ENCODE peak calls at places on chromosomes 2 and 18, in five cellular contexts. One of them, this sample, is unnamed.

GRCh38 chr2:56191617-56192016 is 7.8 kb downstream of the CCDC85A start:
- DNase-seq in A549: peak; percentile 58
- DNase-seq in K562: no peak
- DNase-seq in IMR-90: peak; percentile 4
- DNase-seq in HepG2: peak; percentile 39
- DNase-seq in this sample: peak; percentile 57

GRCh38 chr18:58438161-58438983 is 190.5 kb downstream of the ALPK2 start:
- DNase-seq in A549: no peak
- DNase-seq in K562: no peak
- DNase-seq in IMR-90: peak; percentile 41
- DNase-seq in HepG2: no peak
- DNase-seq in this sample: no peak

GRCh38 chr18:10421859-10422258 is 32.6 kb upstream of the APCDD1 start:
- DNase-seq in A549: no peak
- DNase-seq in K562: no peak
- DNase-seq in IMR-90: peak; percentile 69
- DNase-seq in HepG2: no peak
- DNase-seq in this sample: no peak

GRCh38 chr2:201886504-201886903 is 80.2 kb downstream of the CDK15 start:
- DNase-seq in A549: no peak
- DNase-seq in K562: no peak
- DNase-seq in IMR-90: peak; percentile 72
- DNase-seq in HepG2: no peak
- DNase-seq in this sample: no peak

GRCh38 chr2:174606336-174606735 is 8.7 kb upstream of the WIPF1 start:
- DNase-seq in A549: peak; percentile 56
- DNase-seq in K562: no peak
- DNase-seq in IMR-90: peak; percentile 93
- DNase-seq in HepG2: no peak
- DNase-seq in this sample: no peak

GRCh38 chr2:224778474-224778877 is 62.3 kb upstream of the CCDC195 start:
- DNase-seq in A549: peak; percentile 38
- DNase-seq in K562: peak; percentile 22
- DNase-seq in IMR-90: peak; percentile 60
- DNase-seq in HepG2: peak; percentile 56
- DNase-seq in this sample: peak; percentile 32

GRCh38 chr2:45278345-45279078 is 269.3 kb upstream of the SIX2 start:
- DNase-seq in A549: no peak
- DNase-seq in K562: no peak
- DNase-seq in IMR-90: peak; percentile 34
- DNase-seq in HepG2: no peak
- DNase-seq in this sample: no peak

GRCh38 chr18:29234751-29235150 is 1057.8 kb upstream of the CDH2 start:
- DNase-seq in A549: no peak
- DNase-seq in K562: no peak
- DNase-seq in IMR-90: no peak
- DNase-seq in HepG2: no peak
- DNase-seq in this sample: no peak

GRCh38 chr2:170218456-170218855 is 40.5 kb downstream of the MYO3B start:
- DNase-seq in A549: no peak
- DNase-seq in K562: no peak
- DNase-seq in IMR-90: no peak
- DNase-seq in HepG2: peak; percentile 29
- DNase-seq in this sample: no peak

GRCh38 chr2:219628986-219629901 is 1.8 kb downstream of the SLC4A3 start:
- DNase-seq in A549: no peak
- DNase-seq in K562: no peak
- DNase-seq in IMR-90: no peak
- DNase-seq in HepG2: no peak
- DNase-seq in this sample: no peak

GRCh38 chr2:223994562-223995162 is 37.4 kb downstream of the MRPL44 start:
- DNase-seq in A549: no peak
- DNase-seq in K562: no peak
- DNase-seq in IMR-90: no peak
- DNase-seq in HepG2: no peak
- DNase-seq in this sample: no peak

GRCh38 chr18:39039828-39040227 is 1474.2 kb upstream of the CELF4 start:
- DNase-seq in A549: no peak
- DNase-seq in K562: no peak
- DNase-seq in IMR-90: no peak
- DNase-seq in HepG2: no peak
- DNase-seq in this sample: no peak

GRCh38 chr18:39033312-39033711 is 1467.7 kb upstream of the CELF4 start:
- DNase-seq in A549: no peak
- DNase-seq in K562: no peak
- DNase-seq in IMR-90: no peak
- DNase-seq in HepG2: no peak
- DNase-seq in this sample: no peak

GRCh38 chr18:39037925-39038324 is 1472.3 kb upstream of the CELF4 start:
- DNase-seq in A549: no peak
- DNase-seq in K562: no peak
- DNase-seq in IMR-90: no peak
- DNase-seq in HepG2: no peak
- DNase-seq in this sample: no peak
- TF ChIP-seq BHLHE40 in A549: no peak
- TF ChIP-seq BHLHE40 in K562: no peak
- TF ChIP-seq BHLHE40 in IMR-90: no peak
- TF ChIP-seq BHLHE40 in HepG2: no peak
- TF ChIP-seq BHLHE40 in this sample: no peak

DNA sequence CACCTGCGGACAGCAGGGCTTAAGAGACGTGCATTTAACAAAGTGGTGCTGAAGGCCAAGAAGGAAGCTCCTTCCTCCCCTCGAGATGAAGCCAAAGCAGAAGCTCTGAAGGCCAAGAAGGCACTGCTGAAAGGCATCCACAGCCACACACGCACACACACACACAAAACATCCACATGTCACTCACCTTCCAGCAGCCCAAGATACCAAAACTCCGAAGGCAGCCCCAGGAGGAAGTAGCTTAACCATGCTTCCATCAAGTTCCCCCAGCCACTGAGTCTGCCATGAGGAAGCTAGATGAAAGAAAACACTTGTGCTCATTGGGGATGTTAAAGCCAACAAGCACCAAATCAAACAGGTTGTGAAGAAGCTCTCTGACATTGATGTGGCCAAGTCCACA is 175.7 kb upstream of the POU3F3 start:
- DNase-seq in A549: no peak
- DNase-seq in K562: no peak
- DNase-seq in IMR-90: no peak
- DNase-seq in HepG2: no peak
- DNase-seq in this sample: no peak
- TF ChIP-seq BHLHE40 in A549: no peak
- TF ChIP-seq BHLHE40 in K562: no peak
- TF ChIP-seq BHLHE40 in IMR-90: no peak
- TF ChIP-seq BHLHE40 in HepG2: no peak
- TF ChIP-seq BHLHE40 in this sample: no peak

GRCh38 chr18:14933049-14933851 is 185.3 kb downstream of the ANKRD30B start:
- DNase-seq in A549: no peak
- DNase-seq in K562: no peak
- DNase-seq in IMR-90: no peak
- DNase-seq in HepG2: no peak
- DNase-seq in this sample: no peak
- TF ChIP-seq BHLHE40 in A549: no peak
- TF ChIP-seq BHLHE40 in K562: no peak
- TF ChIP-seq BHLHE40 in IMR-90: no peak
- TF ChIP-seq BHLHE40 in HepG2: no peak
- TF ChIP-seq BHLHE40 in this sample: no peak

DNA sequence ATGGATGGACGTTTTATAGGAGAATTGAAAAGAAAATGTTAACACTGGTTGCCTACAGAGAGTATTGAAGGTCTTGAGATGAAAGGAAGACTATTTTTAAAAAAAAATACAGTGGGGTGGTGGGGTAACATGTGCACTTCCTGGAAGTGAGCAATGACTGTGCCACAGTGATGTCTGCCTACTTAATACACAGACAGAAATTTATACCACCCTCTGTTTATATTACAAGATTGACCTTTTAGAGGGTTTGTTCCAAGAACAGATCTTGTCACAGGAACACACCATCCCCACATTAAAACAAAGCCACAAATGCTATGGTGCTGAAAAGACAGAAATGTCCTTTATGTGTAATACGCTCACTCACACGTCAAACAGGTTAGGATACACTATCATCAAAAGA is 87.6 kb downstream of the THADA start:
- DNase-seq in A549: no peak
- DNase-seq in K562: no peak
- DNase-seq in IMR-90: no peak
- DNase-seq in HepG2: no peak
- DNase-seq in this sample: no peak
- TF ChIP-seq BHLHE40 in A549: no peak
- TF ChIP-seq BHLHE40 in K562: no peak
- TF ChIP-seq BHLHE40 in IMR-90: no peak
- TF ChIP-seq BHLHE40 in HepG2: no peak
- TF ChIP-seq BHLHE40 in this sample: no peak

GRCh38 chr2:122680662-122681061 is 925.2 kb downstream of the TSN start:
- DNase-seq in A549: no peak
- DNase-seq in K562: no peak
- DNase-seq in IMR-90: no peak
- DNase-seq in HepG2: no peak
- DNase-seq in this sample: no peak
- TF ChIP-seq BHLHE40 in A549: no peak
- TF ChIP-seq BHLHE40 in K562: no peak
- TF ChIP-seq BHLHE40 in IMR-90: no peak
- TF ChIP-seq BHLHE40 in HepG2: no peak
- TF ChIP-seq BHLHE40 in this sample: no peak

DNA sequence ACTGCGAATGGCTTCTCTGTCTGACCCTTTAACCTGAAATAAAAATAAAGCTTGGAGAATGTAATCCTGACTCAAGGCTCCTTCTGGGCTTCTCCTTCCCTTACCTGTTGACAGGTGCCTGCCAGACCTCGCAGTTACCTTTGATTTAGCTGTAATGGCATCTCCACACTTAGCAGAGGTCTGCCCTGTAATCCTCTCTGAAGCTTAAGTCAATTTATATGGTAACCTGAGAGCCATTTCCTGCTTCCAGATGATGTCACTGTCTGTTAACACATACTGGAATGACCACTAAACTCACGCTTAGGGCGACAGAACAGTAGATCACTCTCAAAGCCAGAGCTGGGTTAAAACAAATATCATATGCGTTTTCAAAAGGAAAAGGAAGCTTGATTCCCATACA is 29.4 kb upstream of the FOXI3 start:
- DNase-seq in A549: no peak
- DNase-seq in K562: no peak
- DNase-seq in IMR-90: peak; percentile 37
- DNase-seq in HepG2: no peak
- DNase-seq in this sample: peak; percentile 54
- TF ChIP-seq BHLHE40 in A549: no peak
- TF ChIP-seq BHLHE40 in K562: no peak
- TF ChIP-seq BHLHE40 in IMR-90: no peak
- TF ChIP-seq BHLHE40 in HepG2: no peak
- TF ChIP-seq BHLHE40 in this sample: no peak

DNA sequence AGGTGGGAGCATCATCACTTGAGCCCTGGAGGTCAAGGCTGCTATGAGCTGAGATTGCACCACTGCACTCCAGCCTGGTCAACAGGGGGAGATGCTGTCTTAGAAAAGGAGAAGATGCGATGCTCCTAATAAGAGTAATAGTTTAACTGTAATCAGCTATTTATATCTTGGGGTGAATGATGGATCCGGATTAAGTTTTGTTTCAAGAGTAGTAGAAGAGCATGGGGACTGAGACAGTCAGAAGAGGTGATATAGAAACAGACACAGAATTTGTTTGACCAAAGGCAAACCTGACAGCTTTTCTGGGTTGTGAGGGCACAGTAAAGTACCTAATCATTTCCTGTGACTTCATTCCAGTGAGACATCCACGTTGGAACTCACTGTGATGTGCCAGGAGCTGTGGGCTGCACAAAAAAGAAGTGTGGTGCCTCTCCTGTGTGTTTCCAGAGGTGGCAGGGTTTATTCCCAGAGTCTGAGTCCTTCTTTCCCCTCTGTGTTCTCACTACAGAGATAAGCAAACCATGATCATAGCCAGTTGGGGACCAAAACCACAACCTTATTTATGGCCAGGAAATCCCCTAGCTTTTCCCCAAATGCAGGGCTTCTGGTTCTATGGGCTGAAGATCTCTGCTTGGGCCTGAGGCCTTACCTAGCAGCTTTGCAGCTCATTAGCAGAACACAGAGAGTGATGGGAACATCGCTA is 113.7 kb downstream of the XRCC5 start:
- DNase-seq in A549: no peak
- DNase-seq in K562: no peak
- DNase-seq in IMR-90: peak; percentile 67
- DNase-seq in HepG2: no peak
- DNase-seq in this sample: no peak
- TF ChIP-seq BHLHE40 in A549: no peak
- TF ChIP-seq BHLHE40 in K562: no peak
- TF ChIP-seq BHLHE40 in IMR-90: no peak
- TF ChIP-seq BHLHE40 in HepG2: no peak
- TF ChIP-seq BHLHE40 in this sample: no peak

This sample was measured in HEK293T.